ENCODE peak calls at places on chromosome 19, in ten cellular contexts. One of them, this sample, is unnamed. For H3K4me1, the result is how much of the 10 kb centered on the place peaks cover.

GRCh38 chr19:48975947-48976847 is 11.1 kb downstream of the FTL start:
- ATAC-seq in naive thymus-derived CD4-positive, alpha-beta T cell: peak
- ATAC-seq in aorta: no peak
- ATAC-seq in pancreas: no peak
- ATAC-seq in HepG2: peak
- ATAC-seq in right cardiac atrium: no peak
- ATAC-seq in thoracic aorta: no peak
- ATAC-seq in PC-3: no peak
- ATAC-seq in HCT116: peak
- ATAC-seq in body of pancreas: no peak
- ATAC-seq in this sample: no peak

GRCh38 chr19:49201042-49201441 is 43.5 kb downstream of the TRPM4 start:
- ATAC-seq in HepG2: no peak
- ATAC-seq in naive thymus-derived CD4-positive, alpha-beta T cell: no peak
- ATAC-seq in aorta: no peak
- ATAC-seq in body of pancreas: no peak
- ATAC-seq in PC-3: no peak
- ATAC-seq in thoracic aorta: no peak
- ATAC-seq in HCT116: no peak
- ATAC-seq in pancreas: no peak
- ATAC-seq in right cardiac atrium: no peak
- ATAC-seq in this sample: no peak

GRCh38 chr19:36128392-36128736 is 11.5 kb upstream of the CAPNS1 start:
- ATAC-seq in body of pancreas: peak
- ATAC-seq in pancreas: peak
- ATAC-seq in PC-3: no peak
- ATAC-seq in naive thymus-derived CD4-positive, alpha-beta T cell: peak
- ATAC-seq in HCT116: peak
- ATAC-seq in right cardiac atrium: peak
- ATAC-seq in aorta: no peak
- ATAC-seq in HepG2: peak
- ATAC-seq in thoracic aorta: no peak
- ATAC-seq in this sample: peak

GRCh38 chr19:52735734-52736133 is 890 bp upstream of the ZNF611 start:
- ATAC-seq in thoracic aorta: no peak
- ATAC-seq in naive thymus-derived CD4-positive, alpha-beta T cell: no peak
- ATAC-seq in HepG2: peak
- ATAC-seq in aorta: peak
- ATAC-seq in pancreas: peak
- ATAC-seq in PC-3: peak
- ATAC-seq in HCT116: no peak
- ATAC-seq in body of pancreas: peak
- ATAC-seq in right cardiac atrium: peak
- ATAC-seq in this sample: peak

GRCh38 chr19:3162418-3163229 is 15.9 kb upstream of the S1PR4 start:
- ATAC-seq in HCT116: peak
- ATAC-seq in naive thymus-derived CD4-positive, alpha-beta T cell: no peak
- ATAC-seq in PC-3: no peak
- ATAC-seq in body of pancreas: peak
- ATAC-seq in right cardiac atrium: no peak
- ATAC-seq in thoracic aorta: no peak
- ATAC-seq in pancreas: no peak
- ATAC-seq in aorta: no peak
- ATAC-seq in HepG2: peak
- ATAC-seq in this sample: no peak

GRCh38 chr19:58395979-58396627 is 647 bp downstream of the RNF225 start:
- ATAC-seq in thoracic aorta: no peak
- ATAC-seq in HCT116: peak
- ATAC-seq in HepG2: peak
- ATAC-seq in naive thymus-derived CD4-positive, alpha-beta T cell: no peak
- ATAC-seq in PC-3: peak
- ATAC-seq in pancreas: no peak
- ATAC-seq in aorta: no peak
- ATAC-seq in right cardiac atrium: no peak
- ATAC-seq in body of pancreas: no peak
- ATAC-seq in this sample: no peak

GRCh38 chr19:47230921-47231214 is at the start of gene BBC3:
- ATAC-seq in thoracic aorta: no peak
- ATAC-seq in PC-3: no peak
- ATAC-seq in body of pancreas: no peak
- ATAC-seq in aorta: no peak
- ATAC-seq in pancreas: no peak
- ATAC-seq in HepG2: no peak
- ATAC-seq in right cardiac atrium: no peak
- ATAC-seq in naive thymus-derived CD4-positive, alpha-beta T cell: no peak
- ATAC-seq in HCT116: no peak
- ATAC-seq in this sample: no peak

GRCh38 chr19:58304255-58304654 is 922 bp upstream of the ERVK3-1 start:
- ATAC-seq in aorta: no peak
- ATAC-seq in thoracic aorta: no peak
- ATAC-seq in HCT116: no peak
- ATAC-seq in right cardiac atrium: no peak
- ATAC-seq in HepG2: no peak
- ATAC-seq in pancreas: no peak
- ATAC-seq in PC-3: no peak
- ATAC-seq in naive thymus-derived CD4-positive, alpha-beta T cell: no peak
- ATAC-seq in body of pancreas: no peak
- ATAC-seq in this sample: no peak

DNA sequence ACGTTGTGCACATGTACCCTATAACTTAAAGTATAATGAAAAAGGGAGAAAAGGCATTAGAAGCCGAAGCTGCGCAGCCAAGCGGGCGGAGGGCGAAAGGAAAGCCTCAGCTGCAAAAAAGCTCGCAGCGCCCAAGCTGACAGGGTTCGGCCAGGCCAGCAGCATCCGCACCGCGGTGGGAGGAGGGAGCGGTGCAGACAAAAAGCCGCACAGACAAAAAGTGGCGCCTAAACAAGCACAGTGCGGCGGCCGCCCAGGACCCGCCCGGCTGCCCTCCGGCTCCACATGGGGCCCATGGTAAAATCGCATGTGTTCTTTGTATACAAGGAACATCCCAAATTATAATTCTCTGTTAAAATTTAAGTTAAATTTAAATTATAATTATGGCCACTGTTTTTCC is 42.4 kb downstream of the PSG3 start:
- ATAC-seq in body of pancreas: no peak
- ATAC-seq in right cardiac atrium: no peak
- ATAC-seq in HCT116: no peak
- ATAC-seq in pancreas: no peak
- ATAC-seq in naive thymus-derived CD4-positive, alpha-beta T cell: no peak
- ATAC-seq in thoracic aorta: no peak
- ATAC-seq in aorta: no peak
- ATAC-seq in PC-3: no peak
- ATAC-seq in HepG2: no peak
- ATAC-seq in this sample: no peak
- H3K4me1 ChIP-seq in body of pancreas: under half
- H3K4me1 ChIP-seq in right cardiac atrium: under half
- H3K4me1 ChIP-seq in HCT116: under half
- H3K4me1 ChIP-seq in pancreas: under half
- H3K4me1 ChIP-seq in naive thymus-derived CD4-positive, alpha-beta T cell: under half
- H3K4me1 ChIP-seq in thoracic aorta: under half
- H3K4me1 ChIP-seq in aorta: under half
- H3K4me1 ChIP-seq in PC-3: under half
- H3K4me1 ChIP-seq in HepG2: under half
- H3K4me1 ChIP-seq in this sample: under half

GRCh38 chr19:19405919-19406877 is 723 bp downstream of the GATAD2A start:
- ATAC-seq in body of pancreas: peak
- ATAC-seq in HCT116: peak
- ATAC-seq in right cardiac atrium: peak
- ATAC-seq in thoracic aorta: no peak
- ATAC-seq in pancreas: peak
- ATAC-seq in HepG2: peak
- ATAC-seq in aorta: no peak
- ATAC-seq in PC-3: peak
- ATAC-seq in naive thymus-derived CD4-positive, alpha-beta T cell: no peak
- ATAC-seq in this sample: peak

GRCh38 chr19:19407640-19407933 is 2.1 kb downstream of the GATAD2A start:
- ATAC-seq in body of pancreas: no peak
- ATAC-seq in thoracic aorta: no peak
- ATAC-seq in aorta: no peak
- ATAC-seq in HCT116: no peak
- ATAC-seq in PC-3: no peak
- ATAC-seq in right cardiac atrium: no peak
- ATAC-seq in HepG2: no peak
- ATAC-seq in pancreas: no peak
- ATAC-seq in naive thymus-derived CD4-positive, alpha-beta T cell: no peak
- ATAC-seq in this sample: no peak

GRCh38 chr19:19406878-19407639 is 1.6 kb downstream of the GATAD2A start:
- ATAC-seq in aorta: no peak
- ATAC-seq in thoracic aorta: no peak
- ATAC-seq in body of pancreas: no peak
- ATAC-seq in PC-3: peak
- ATAC-seq in HCT116: peak
- ATAC-seq in naive thymus-derived CD4-positive, alpha-beta T cell: peak
- ATAC-seq in HepG2: peak
- ATAC-seq in pancreas: peak
- ATAC-seq in right cardiac atrium: no peak
- ATAC-seq in this sample: no peak

GRCh38 chr19:19410553-19411550 is 5.4 kb downstream of the GATAD2A start:
- ATAC-seq in HepG2: peak
- ATAC-seq in body of pancreas: no peak
- ATAC-seq in PC-3: no peak
- ATAC-seq in HCT116: no peak
- ATAC-seq in aorta: no peak
- ATAC-seq in right cardiac atrium: no peak
- ATAC-seq in thoracic aorta: no peak
- ATAC-seq in pancreas: no peak
- ATAC-seq in naive thymus-derived CD4-positive, alpha-beta T cell: peak
- ATAC-seq in this sample: no peak

DNA sequence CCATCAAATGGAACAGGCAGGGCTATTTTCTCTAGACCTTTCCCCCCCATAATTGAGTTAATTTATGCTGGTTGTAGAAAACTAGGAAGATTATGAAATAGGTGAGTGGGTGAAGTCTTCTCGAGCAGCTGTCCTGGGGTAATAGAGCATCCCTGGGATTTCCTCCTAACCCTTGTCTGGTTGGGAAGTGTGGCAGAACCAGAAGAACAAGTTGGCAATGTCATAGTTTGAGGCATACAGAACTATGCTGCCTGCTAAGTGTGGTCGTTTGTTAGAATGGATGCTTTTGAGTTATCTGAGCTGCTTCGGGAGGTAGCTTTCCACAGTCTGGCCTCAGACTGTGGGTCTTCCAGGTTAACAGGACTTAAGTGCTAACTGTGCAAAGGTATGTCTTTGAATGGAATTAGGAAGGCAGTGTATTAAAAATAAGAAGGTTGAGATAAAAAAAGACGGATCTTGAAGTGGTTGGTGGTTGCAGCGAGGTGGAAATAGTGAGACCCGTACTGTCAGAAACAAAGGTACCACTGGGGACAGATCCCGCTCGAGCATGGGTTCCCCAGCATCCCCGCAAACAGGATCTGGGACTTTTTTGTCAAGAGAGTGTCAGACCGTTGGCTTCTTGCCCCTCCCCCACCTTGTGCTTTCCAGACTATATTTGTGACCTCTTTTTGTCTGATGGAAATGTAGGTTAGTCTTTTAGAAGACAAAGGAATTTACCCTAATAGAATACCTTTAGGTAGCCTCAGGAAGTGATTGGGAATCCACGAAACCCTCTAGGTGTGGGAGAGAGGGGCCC is 4.0 kb downstream of the GATAD2A start:
- ATAC-seq in right cardiac atrium: no peak
- ATAC-seq in pancreas: no peak
- ATAC-seq in aorta: no peak
- ATAC-seq in HepG2: no peak
- ATAC-seq in naive thymus-derived CD4-positive, alpha-beta T cell: no peak
- ATAC-seq in body of pancreas: no peak
- ATAC-seq in HCT116: no peak
- ATAC-seq in PC-3: no peak
- ATAC-seq in thoracic aorta: no peak
- ATAC-seq in this sample: no peak
- H3K4me1 ChIP-seq in right cardiac atrium: under half
- H3K4me1 ChIP-seq in pancreas: under half
- H3K4me1 ChIP-seq in aorta: under half
- H3K4me1 ChIP-seq in HepG2: half or more
- H3K4me1 ChIP-seq in naive thymus-derived CD4-positive, alpha-beta T cell: half or more
- H3K4me1 ChIP-seq in body of pancreas: under half
- H3K4me1 ChIP-seq in HCT116: under half
- H3K4me1 ChIP-seq in PC-3: under half
- H3K4me1 ChIP-seq in thoracic aorta: half or more
- H3K4me1 ChIP-seq in this sample: under half

GRCh38 chr19:13993554-13994308 is 12.4 kb downstream of the RFX1 start:
- ATAC-seq in PC-3: no peak
- ATAC-seq in naive thymus-derived CD4-positive, alpha-beta T cell: peak
- ATAC-seq in HepG2: no peak
- ATAC-seq in body of pancreas: no peak
- ATAC-seq in thoracic aorta: no peak
- ATAC-seq in HCT116: no peak
- ATAC-seq in right cardiac atrium: no peak
- ATAC-seq in aorta: no peak
- ATAC-seq in pancreas: no peak
- ATAC-seq in this sample: no peak

GRCh38 chr19:13996928-13997636 is 9.0 kb downstream of the RFX1 start:
- ATAC-seq in HCT116: no peak
- ATAC-seq in PC-3: no peak
- ATAC-seq in naive thymus-derived CD4-positive, alpha-beta T cell: no peak
- ATAC-seq in right cardiac atrium: no peak
- ATAC-seq in pancreas: no peak
- ATAC-seq in thoracic aorta: no peak
- ATAC-seq in body of pancreas: no peak
- ATAC-seq in HepG2: no peak
- ATAC-seq in aorta: no peak
- ATAC-seq in this sample: no peak

GRCh38 chr19:13997637-13997962 is 8.5 kb downstream of the RFX1 start:
- ATAC-seq in HepG2: no peak
- ATAC-seq in HCT116: no peak
- ATAC-seq in thoracic aorta: no peak
- ATAC-seq in PC-3: no peak
- ATAC-seq in body of pancreas: no peak
- ATAC-seq in aorta: no peak
- ATAC-seq in pancreas: no peak
- ATAC-seq in naive thymus-derived CD4-positive, alpha-beta T cell: no peak
- ATAC-seq in right cardiac atrium: no peak
- ATAC-seq in this sample: no peak

GRCh38 chr19:13995878-13996765 is 10.0 kb downstream of the RFX1 start:
- ATAC-seq in body of pancreas: no peak
- ATAC-seq in aorta: no peak
- ATAC-seq in HCT116: no peak
- ATAC-seq in pancreas: no peak
- ATAC-seq in HepG2: no peak
- ATAC-seq in PC-3: no peak
- ATAC-seq in right cardiac atrium: no peak
- ATAC-seq in naive thymus-derived CD4-positive, alpha-beta T cell: no peak
- ATAC-seq in thoracic aorta: no peak
- ATAC-seq in this sample: no peak

DNA sequence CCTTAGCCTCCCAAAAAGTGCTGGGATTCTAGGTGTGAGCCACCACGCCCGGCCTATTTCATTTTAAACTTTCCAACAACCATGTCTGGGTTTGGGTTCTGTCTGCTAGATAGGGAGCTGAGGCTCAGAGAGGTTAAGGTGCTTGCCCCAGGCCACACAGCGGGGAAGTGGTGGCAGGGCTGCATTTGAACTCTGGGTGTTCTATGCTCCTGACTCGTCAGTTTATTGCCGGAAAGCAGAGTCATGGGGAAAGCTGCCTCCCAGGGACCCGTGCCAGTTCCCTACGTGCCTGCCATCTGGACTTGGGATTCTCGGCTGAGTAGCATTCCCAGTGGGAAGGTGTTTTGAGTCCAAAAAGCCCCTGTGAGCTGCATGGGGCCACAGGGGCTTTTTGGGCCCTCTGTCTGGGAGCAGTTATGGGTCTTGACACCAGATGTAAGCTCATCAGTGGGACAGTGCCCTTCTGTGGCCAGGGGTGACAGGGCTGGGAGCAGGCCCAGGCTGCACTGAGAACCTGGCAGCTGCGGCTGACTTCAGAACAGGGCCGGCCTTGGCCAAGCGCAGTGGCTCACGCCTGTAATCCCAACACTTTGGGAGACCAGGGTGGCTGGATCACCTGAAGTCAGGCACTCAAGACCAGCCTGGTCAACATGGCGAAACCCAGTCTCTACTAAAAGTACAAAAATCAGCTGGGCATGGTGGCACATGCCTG is 10.9 kb downstream of the RFX1 start:
- ATAC-seq in thoracic aorta: peak
- ATAC-seq in HCT116: no peak
- ATAC-seq in pancreas: peak
- ATAC-seq in PC-3: peak
- ATAC-seq in naive thymus-derived CD4-positive, alpha-beta T cell: no peak
- ATAC-seq in right cardiac atrium: peak
- ATAC-seq in body of pancreas: peak
- ATAC-seq in aorta: peak
- ATAC-seq in HepG2: no peak
- ATAC-seq in this sample: no peak
- H3K4me1 ChIP-seq in thoracic aorta: under half
- H3K4me1 ChIP-seq in HCT116: under half
- H3K4me1 ChIP-seq in pancreas: under half
- H3K4me1 ChIP-seq in PC-3: under half
- H3K4me1 ChIP-seq in naive thymus-derived CD4-positive, alpha-beta T cell: under half
- H3K4me1 ChIP-seq in right cardiac atrium: under half
- H3K4me1 ChIP-seq in body of pancreas: under half
- H3K4me1 ChIP-seq in aorta: under half
- H3K4me1 ChIP-seq in HepG2: under half
- H3K4me1 ChIP-seq in this sample: under half

DNA sequence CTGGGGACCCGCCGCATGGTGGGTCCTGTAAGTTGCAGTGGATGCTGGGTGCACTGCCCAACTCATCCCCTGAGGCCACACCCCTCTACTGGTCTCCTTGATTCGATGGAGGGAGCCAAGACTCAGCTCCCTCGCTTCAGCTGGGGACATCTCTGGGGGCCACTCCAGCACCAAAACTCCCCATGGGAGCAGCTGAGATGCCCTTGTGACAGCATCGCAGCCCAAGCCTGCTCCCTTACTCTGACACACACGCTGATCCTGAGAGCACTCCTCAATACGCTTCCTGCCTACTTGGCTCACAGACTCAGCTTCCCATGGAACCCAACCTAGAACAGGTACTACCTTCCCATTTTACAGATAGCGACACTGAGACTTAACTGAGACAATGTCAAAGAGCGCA is 56.2 kb downstream of the PEPD start:
- ATAC-seq in naive thymus-derived CD4-positive, alpha-beta T cell: no peak
- ATAC-seq in PC-3: no peak
- ATAC-seq in body of pancreas: no peak
- ATAC-seq in aorta: no peak
- ATAC-seq in thoracic aorta: no peak
- ATAC-seq in right cardiac atrium: no peak
- ATAC-seq in pancreas: no peak
- ATAC-seq in HepG2: no peak
- ATAC-seq in HCT116: no peak
- ATAC-seq in this sample: no peak
- H3K4me1 ChIP-seq in naive thymus-derived CD4-positive, alpha-beta T cell: under half
- H3K4me1 ChIP-seq in PC-3: under half
- H3K4me1 ChIP-seq in body of pancreas: under half
- H3K4me1 ChIP-seq in aorta: under half
- H3K4me1 ChIP-seq in thoracic aorta: under half
- H3K4me1 ChIP-seq in right cardiac atrium: under half
- H3K4me1 ChIP-seq in pancreas: under half
- H3K4me1 ChIP-seq in HepG2: under half
- H3K4me1 ChIP-seq in HCT116: under half
- H3K4me1 ChIP-seq in this sample: under half